ENCODE peak calls at places on chromosomes 6 and 20, in four cellular contexts. C is fibroblast of lung, J is heart right ventricle, D is neuronal stem cell. R is an unnamed sample. For H3K4me1 and H3K27me3, the result is how much of the 10 kb centered on the place peaks cover.

GRCh38 chr6:75747985-75748742 is 875 bp upstream of the MYO6 start:
- DNase-seq in C (no peak), J (no peak), D (no peak), R (no peak)

GRCh38 chr6:116106146-116106545 is 5.5 kb downstream of the NT5DC1 start:
- DNase-seq in C (peak), J (no peak), D (no peak), R (peak)

GRCh38 chr20:43953919-43954617 is 39.4 kb downstream of the TOX2 start:
- DNase-seq in C (no peak), J (no peak), D (no peak), R (no peak)

GRCh38 chr6:140777780-140778179 is 1354.9 kb upstream of the GJE1 start:
- DNase-seq in C (no peak), J (no peak), D (no peak), R (no peak)

GRCh38 chr20:2875690-2876203 is 2.5 kb downstream of the PTPRA start:
- DNase-seq in C (no peak), J (no peak), D (no peak), R (no peak)

GRCh38 chr20:4507288-4507719 is 214.4 kb upstream of the PRND start:
- DNase-seq in C (peak), J (no peak), D (no peak), R (peak)

GRCh38 chr6:6515691-6516607 is 72.6 kb upstream of the LY86 start:
- DNase-seq in C (no peak), J (no peak), D (no peak), R (no peak)

GRCh38 chr6:132812255-132812732 is 2.1 kb upstream of the RPS12 start:
- DNase-seq in C (peak), J (no peak), D (no peak), R (peak)

GRCh38 chr20:47175501-47175900 is 181.0 kb downstream of the ZMYND8 start:
- DNase-seq in C (no peak), J (no peak), D (no peak), R (no peak)

GRCh38 chr6:108651287-108651686 is 90.6 kb downstream of the FOXO3 start:
- DNase-seq in C (no peak), J (no peak), D (no peak), R (no peak)

GRCh38 chr6:68639211-68639610 is 4.1 kb downstream of the ADGRB3 start:
- DNase-seq in C (no peak), J (no peak), D (no peak), R (no peak)

GRCh38 chr20:18832801-18833200 is 19.2 kb downstream of the SCP2D1 start:
- DNase-seq in C (no peak), J (no peak), D (no peak), R (no peak)

GRCh38 chr6:39979461-39980328 is 45.4 kb upstream of the MOCS1 start:
- DNase-seq in C (peak), J (no peak), D (no peak), R (peak)

GRCh38 chr6:107033136-107033535 is 5.1 kb downstream of the MTRES1 start:
- DNase-seq in C (no peak), J (no peak), D (no peak), R (no peak)

GRCh38 chr6:104613416-104614001 is 246.2 kb downstream of the HACE1 start:
- DNase-seq in C (no peak), J (no peak), D (no peak), R (no peak)

GRCh38 chr20:44688053-44688625 is 27.0 kb upstream of the CCN5 start:
- DNase-seq in C (no peak), J (no peak), D (no peak), R (no peak)

GRCh38 chr20:34791289-34792020 is 34.0 kb downstream of the NCOA6 start:
- DNase-seq in C (peak), J (no peak), D (no peak), R (peak)

GRCh38 chr6:107083921-107084320 is 31.4 kb downstream of the BEND3 start:
- DNase-seq in C (no peak), J (no peak), D (no peak), R (no peak)

GRCh38 chr6:104995989-104996617 is 39.2 kb downstream of the LIN28B start:
- DNase-seq in C (peak), J (no peak), D (no peak), R (peak)

GRCh38 chr6:43715056-43715788 is 27.6 kb upstream of the MRPS18A start:
- DNase-seq in C (no peak), J (no peak), D (no peak), R (no peak)

GRCh38 chr6:106751501-106752252 is 122.3 kb downstream of the QRSL1 start:
- DNase-seq in C (no peak), J (no peak), D (no peak), R (no peak)

GRCh38 chr6:1325471-1326309 is 13.8 kb downstream of the FOXQ1 start:
- DNase-seq in C (peak), J (no peak), D (no peak), R (peak)

GRCh38 chr6:132132911-132133639 is 181.9 kb upstream of the CCN2 start:
- DNase-seq in C (no peak), J (no peak), D (no peak), R (peak)

GRCh38 chr6:120764312-120764711 is 570.0 kb downstream of the TBC1D32 start:
- DNase-seq in C (no peak), J (no peak), D (no peak), R (no peak)

GRCh38 chr20:50646483-50646996 is 44.8 kb downstream of the RIPOR3 start:
- DNase-seq in C (peak), J (no peak), D (no peak), R (peak)

GRCh38 chr6:101614774-101615173 is 221.3 kb downstream of the GRIK2 start:
- DNase-seq in C (peak), J (no peak), D (peak), R (peak)

GRCh38 chr6:56570434-56571359 is 72.0 kb downstream of the DST start:
- DNase-seq in C (peak), J (no peak), D (no peak), R (peak)

GRCh38 chr20:62365814-62366369 is 1.2 kb downstream of the LAMA5 start:
- DNase-seq in C (no peak), J (no peak), D (no peak), R (no peak)

GRCh38 chr6:45633272-45633908 is 255.7 kb upstream of the SUPT3H start:
- DNase-seq in C (no peak), J (no peak), D (no peak), R (no peak)

DNA sequence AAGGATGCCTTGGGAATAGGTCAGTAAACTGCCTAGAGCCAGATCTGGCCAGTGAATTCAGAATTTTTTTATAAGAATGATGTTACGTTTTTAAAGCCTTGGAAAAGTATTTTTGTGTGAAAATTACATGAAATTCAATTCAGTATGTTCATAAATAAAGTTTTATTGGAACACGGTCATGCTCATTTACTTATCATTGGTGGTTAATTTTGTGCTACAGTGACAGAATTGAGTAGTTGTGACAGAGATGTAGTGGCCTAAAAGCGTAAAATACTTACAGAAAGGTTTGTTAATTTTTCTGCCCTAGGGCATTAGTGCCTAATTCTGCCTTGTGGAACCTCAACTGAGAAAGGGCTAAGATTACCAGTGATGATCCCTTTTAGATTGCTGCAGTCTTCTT is 28.2 kb downstream of the ZFAND3 start:
- DNase-seq in C (no peak), J (no peak), D (no peak), R (no peak)
- H3K4me1 ChIP-seq in C (under half), J (under half), D (under half), R (under half)

DNA sequence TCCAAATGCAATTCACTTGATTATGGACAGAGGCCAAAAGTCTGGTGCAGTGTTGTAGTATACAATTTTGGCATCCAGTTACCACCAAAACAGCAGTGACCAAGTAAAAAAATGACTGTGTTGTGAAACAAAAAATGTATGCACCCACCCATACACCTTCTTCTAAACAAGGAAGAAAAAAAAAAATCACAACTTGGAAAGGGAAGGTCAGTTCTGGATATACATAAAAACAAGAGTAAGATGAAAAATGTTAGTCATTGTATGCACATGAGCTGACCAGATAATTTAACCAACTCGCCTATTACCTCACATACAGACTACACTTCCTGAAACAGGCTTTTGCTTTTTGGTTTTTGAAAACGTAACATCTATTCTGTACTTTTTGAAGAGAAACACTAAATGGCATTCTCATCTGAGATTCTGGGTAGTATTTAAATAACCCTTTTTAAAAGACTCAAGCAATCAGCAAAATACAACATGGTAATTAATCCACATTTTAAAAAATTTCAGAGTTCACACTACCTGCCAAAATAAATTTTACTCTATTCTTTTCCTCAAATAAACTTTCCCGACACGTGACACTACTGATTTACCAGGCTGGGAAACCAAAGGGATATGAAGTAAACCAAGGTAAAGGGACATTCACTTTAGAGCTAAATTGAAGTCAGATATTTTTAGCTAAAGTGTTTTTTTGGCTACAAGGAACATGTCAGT is 141.6 kb upstream of the SHLD1 start:
- DNase-seq in C (peak), J (no peak), D (no peak), R (peak)
- H3K27me3 ChIP-seq in C (under half), J (under half), D (under half), R (under half)

DNA sequence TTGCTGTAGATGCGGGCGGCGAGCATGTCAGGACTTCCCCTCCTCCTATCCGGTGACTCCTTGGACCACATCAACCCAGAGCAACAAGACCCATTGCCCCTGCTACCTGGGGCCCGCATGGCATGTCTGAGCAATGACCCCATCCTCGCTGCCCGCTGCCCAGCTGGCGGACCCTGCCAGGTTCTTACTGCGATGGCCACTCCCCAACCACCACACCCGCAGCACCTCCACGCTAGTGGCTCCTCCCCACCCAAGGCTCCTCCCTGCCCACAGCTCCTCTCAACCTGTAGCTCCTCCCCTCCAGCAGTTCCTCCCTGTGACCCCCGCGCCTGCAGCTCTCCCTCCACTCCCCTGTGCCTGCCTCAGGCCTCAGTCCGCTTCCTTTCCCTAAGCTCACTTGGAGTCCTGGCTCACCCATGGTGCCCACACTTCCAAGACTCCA is 17.6 kb upstream of the SERPINB9 start:
- DNase-seq in C (no peak), J (no peak), D (no peak), R (no peak)
- H3K4me1 ChIP-seq in C (under half), J (under half), D (under half), R (under half)

GRCh38 chr20:22429175-22430153 is 154.9 kb downstream of the FOXA2 start:
- DNase-seq in C (no peak), J (no peak), D (no peak), R (no peak)
- H3K27me3 ChIP-seq in C (under half), J (under half), D (under half), R (under half)

GRCh38 chr20:20495719-20496474 is 128.0 kb downstream of the INSM1 start:
- DNase-seq in C (no peak), J (no peak), D (no peak), R (no peak)
- H3K4me1 ChIP-seq in C (under half), J (under half), D (under half), R (under half)

DNA sequence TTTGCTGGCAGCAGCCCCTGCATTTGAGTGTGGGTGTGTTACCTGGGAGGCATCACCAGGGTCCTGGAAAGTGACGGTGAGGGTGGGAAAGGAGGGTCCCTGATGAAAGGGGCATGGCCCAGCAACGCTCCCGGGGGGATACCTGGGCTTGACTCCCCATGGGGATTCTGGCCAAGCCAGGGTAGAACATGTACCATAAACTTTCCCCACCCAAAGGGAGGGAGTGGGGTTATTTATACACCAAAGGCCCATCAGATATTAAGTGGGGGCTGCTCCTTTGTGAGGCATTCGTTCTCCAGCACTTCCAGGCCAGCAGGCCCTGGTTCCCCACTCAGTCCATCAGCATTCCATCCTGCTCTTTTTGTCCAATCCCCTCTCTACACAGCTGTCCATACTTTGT is 20.6 kb upstream of the CCR6 start:
- DNase-seq in C (no peak), J (no peak), D (no peak), R (no peak)
- H3K27me3 ChIP-seq in C (under half), J (under half), D (under half), R (under half)

GRCh38 chr6:150617062-150617461 is 17.4 kb downstream of the PLEKHG1 start:
- DNase-seq in C (no peak), J (no peak), D (no peak), R (no peak)

GRCh38 chr6:150613269-150613668 is 13.6 kb downstream of the PLEKHG1 start:
- DNase-seq in C (no peak), J (no peak), D (no peak), R (no peak)

GRCh38 chr6:150616581-150616980 is 16.9 kb downstream of the PLEKHG1 start:
- DNase-seq in C (no peak), J (no peak), D (no peak), R (no peak)

GRCh38 chr6:150617496-150618460 is 18.1 kb downstream of the PLEKHG1 start:
- DNase-seq in C (no peak), J (no peak), D (peak), R (no peak)

DNA sequence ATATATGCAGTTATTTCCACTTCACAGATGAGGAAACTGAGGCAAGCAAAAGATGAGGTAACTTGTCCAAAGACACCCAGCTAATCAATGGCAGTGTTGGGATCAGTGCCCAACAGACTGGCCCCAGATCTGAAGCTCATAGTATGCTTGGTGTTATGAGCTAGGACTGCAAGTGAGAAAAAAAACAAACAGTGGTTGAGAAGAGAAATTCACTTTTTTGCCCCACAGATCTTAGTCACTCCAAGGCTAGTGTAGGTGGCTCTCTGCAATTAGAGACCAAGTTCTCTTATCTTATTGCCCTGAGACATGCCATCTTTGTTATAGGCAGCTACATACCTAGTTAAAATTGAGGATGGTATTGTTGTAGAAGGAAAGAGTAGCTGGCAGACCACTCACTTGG is 16.3 kb downstream of the PLEKHG1 start:
- DNase-seq in C (no peak), J (no peak), D (no peak), R (no peak)
- H3K4me1 ChIP-seq in C (under half), J (under half), D (under half), R (under half)

GRCh38 chr6:133890941-133891813 is 2.3 kb downstream of the TCF21 start:
- DNase-seq in C (peak), J (peak), D (peak), R (peak)
- H3K27me3 ChIP-seq in C (under half), J (half or more), D (half or more), R (half or more)

DNA sequence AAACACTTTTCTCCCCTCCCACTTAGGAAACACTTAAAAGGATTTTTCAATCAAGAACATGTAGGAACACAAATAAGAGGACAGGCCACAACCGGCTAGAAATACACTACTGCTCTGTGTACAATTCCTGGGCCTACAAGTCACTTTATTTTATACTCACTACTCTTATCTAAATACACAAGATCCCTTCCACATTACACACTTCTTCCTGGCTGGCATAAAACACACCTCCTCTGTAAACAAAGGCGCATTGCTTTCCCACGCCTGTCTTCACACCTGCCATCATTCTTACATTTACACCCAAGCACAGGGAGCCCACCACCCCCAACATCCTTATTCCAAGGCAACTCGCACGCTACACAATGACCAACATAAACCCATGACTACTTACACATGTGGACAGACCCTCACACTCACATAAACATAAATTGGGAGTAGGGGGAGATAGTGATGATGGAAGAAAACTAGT is 4.0 kb upstream of the IER3 start:
- DNase-seq in C (no peak), J (no peak), D (no peak), R (no peak)
- H3K4me1 ChIP-seq in C (under half), J (under half), D (under half), R (under half)

R was measured in adipocyte.